ENCODE peak calls at places on chromosomes 6 and 20, in nine cellular contexts. A, Q, O, I, U, D, R, H and K are unnamed samples.

GRCh38 chr6:160891690-160892089 is 99.9 kb upstream of the MAP3K4 start:
- DNase-seq in U (no peak), Q (no peak), H (no peak), I (no peak), A (no peak), R (no peak), O (no peak), D (no peak), K (no peak)

GRCh38 chr6:8991844-8992243 is 556.5 kb upstream of the SLC35B3 start:
- DNase-seq in O (no peak), U (no peak), Q (no peak), A (no peak), I (no peak), D (no peak), H (no peak), R (no peak), K (no peak)

GRCh38 chr6:3509326-3509725 is 52.5 kb upstream of the SLC22A23 start:
- DNase-seq in D (no peak), O (no peak), U (no peak), A (no peak), Q (no peak), H (no peak), I (no peak), R (peak; percentile 44), K (no peak)

GRCh38 chr6:145532361-145532760 is 203.0 kb downstream of the EPM2A start:
- DNase-seq in D (no peak), U (no peak), Q (peak; percentile 56), A (no peak), H (no peak), O (no peak), I (no peak), R (peak; percentile 50), K (no peak)

GRCh38 chr20:50943091-50943490 is 11.9 kb upstream of the ADNP start:
- DNase-seq in I (no peak), O (no peak), Q (no peak), A (no peak), U (no peak), H (no peak), R (no peak), D (no peak), K (no peak)

GRCh38 chr6:45187841-45188240 is 140.3 kb upstream of the RUNX2 start:
- DNase-seq in I (no peak), Q (no peak), R (peak; percentile 84), U (peak; percentile 18), A (peak; percentile 73), D (no peak), H (no peak), O (no peak), K (no peak)

GRCh38 chr6:125748534-125749111 is 809 bp upstream of the HEY2 start:
- DNase-seq in Q (no peak), H (peak; percentile 32), O (no peak), U (peak; percentile 56), A (no peak), I (peak; percentile 29), D (no peak), R (peak; percentile 11), K (no peak)

GRCh38 chr6:130624046-130624445 is 203.2 kb upstream of the SMLR1 start:
- DNase-seq in D (no peak), I (no peak), R (no peak), U (peak; percentile 24), A (peak; percentile 80), Q (no peak), H (no peak), O (no peak), K (no peak)

GRCh38 chr20:39784693-39785092 is 822.5 kb downstream of the DHX35 start:
- DNase-seq in R (no peak), Q (no peak), U (no peak), A (no peak), I (no peak), O (no peak), H (no peak), D (no peak), K (no peak)

GRCh38 chr6:7243188-7243942 is 69.6 kb downstream of the SSR1 start:
- DNase-seq in R (peak; percentile 82), D (peak; percentile 60), A (peak; percentile 33), Q (peak; percentile 57), I (peak; percentile 83), H (peak; percentile 74), U (peak; percentile 80), O (no peak), K (peak; percentile 47)

GRCh38 chr6:91383207-91383606 is 796.3 kb upstream of the MAP3K7 start:
- DNase-seq in U (no peak), I (no peak), D (no peak), O (no peak), R (no peak), H (no peak), A (no peak), Q (no peak), K (no peak)

GRCh38 chr20:19688031-19688806 is 69.8 kb upstream of the RIN2 start:
- DNase-seq in U (peak; percentile 87), A (peak; percentile 82), D (no peak), R (peak; percentile 92), H (no peak), O (peak; percentile 61), I (peak; percentile 53), Q (peak; percentile 79), K (peak; percentile 34)

GRCh38 chr20:6533828-6534388 is 233.6 kb upstream of the BMP2 start:
- DNase-seq in U (peak; percentile 81), O (no peak), Q (no peak), R (peak; percentile 35), D (no peak), I (peak; percentile 54), H (no peak), A (peak; percentile 99), K (no peak)

GRCh38 chr20:33005132-33005566 is 916 bp upstream of the SUN5 start:
- DNase-seq in U (no peak), I (peak; percentile 45), H (no peak), R (peak; percentile 59), O (no peak), A (no peak), Q (peak; percentile 50), D (peak; percentile 54), K (peak; percentile 6)

GRCh38 chr6:158589371-158589770 is 29.5 kb downstream of the TMEM181 start:
- DNase-seq in D (no peak), U (no peak), O (no peak), H (no peak), I (no peak), Q (no peak), A (no peak), R (no peak), K (no peak)

GRCh38 chr6:52180787-52181558 is 5.2 kb upstream of the IL17A start:
- DNase-seq in A (no peak), D (no peak), O (no peak), Q (no peak), R (no peak), U (no peak), I (no peak), H (no peak), K (no peak)
- H3K9ac ChIP-seq in A (no peak overlapping the region), D (no peak overlapping the region), O (no peak overlapping the region), Q (no peak overlapping the region), R (no peak overlapping the region), U (no peak overlapping the region), I (no peak overlapping the region), H (no peak overlapping the region), K (no peak overlapping the region)

DNA sequence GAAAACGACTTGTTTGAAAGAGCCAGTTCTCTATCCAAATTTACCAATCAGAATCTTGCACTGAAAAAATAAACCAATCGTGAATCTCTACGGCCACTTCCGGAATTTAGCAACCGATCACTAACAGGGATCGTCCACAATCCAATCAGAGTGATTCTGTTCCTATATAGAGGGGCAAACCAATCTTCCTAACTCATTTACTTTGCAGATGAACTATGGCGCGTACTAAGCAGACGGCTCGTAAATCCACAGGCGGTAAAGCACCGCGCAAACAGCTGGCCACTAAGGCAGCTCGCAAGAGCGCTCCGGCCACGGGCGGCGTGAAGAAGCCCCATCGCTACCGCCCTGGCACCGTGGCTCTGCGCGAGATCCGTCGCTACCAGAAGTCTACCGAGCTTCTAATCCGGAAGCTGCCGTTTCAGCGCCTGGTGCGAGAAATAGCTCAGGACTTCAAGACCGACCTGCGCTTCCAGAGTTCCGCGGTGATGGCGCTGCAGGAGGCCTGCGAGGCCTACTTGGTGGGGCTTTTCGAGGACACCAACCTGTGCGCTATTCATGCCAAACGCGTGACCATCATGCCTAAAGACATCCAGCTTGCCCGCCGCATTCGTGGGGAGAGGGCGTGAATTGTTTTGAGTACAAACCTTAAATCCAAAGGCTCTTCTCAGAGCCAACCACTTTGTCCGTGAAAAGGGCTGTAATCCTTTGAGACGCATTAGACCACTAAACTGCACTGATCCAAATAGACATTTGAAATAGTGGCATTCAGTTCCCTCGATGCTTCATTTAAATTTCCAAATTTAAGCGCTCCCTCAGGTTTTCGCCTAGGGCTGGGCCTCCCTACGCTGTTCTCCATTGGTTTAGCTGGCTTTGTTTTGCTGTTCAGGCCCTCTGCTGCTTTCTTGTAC is 138.0 kb downstream of the HFE start:
- DNase-seq in H (peak; percentile 85), A (peak; percentile 95), O (no peak), Q (peak; percentile 78), D (no peak), I (peak; percentile 90), R (peak; percentile 16), U (peak; percentile 97), K (no peak)
- H2AFZ ChIP-seq in H (no peak overlapping the region), A (peak overlapping the region; percentile 65), O (peak overlapping the region; percentile 69), Q (no peak overlapping the region), D (no peak overlapping the region), I (no peak overlapping the region), R (no peak overlapping the region), U (no peak overlapping the region), K (no peak overlapping the region)

DNA sequence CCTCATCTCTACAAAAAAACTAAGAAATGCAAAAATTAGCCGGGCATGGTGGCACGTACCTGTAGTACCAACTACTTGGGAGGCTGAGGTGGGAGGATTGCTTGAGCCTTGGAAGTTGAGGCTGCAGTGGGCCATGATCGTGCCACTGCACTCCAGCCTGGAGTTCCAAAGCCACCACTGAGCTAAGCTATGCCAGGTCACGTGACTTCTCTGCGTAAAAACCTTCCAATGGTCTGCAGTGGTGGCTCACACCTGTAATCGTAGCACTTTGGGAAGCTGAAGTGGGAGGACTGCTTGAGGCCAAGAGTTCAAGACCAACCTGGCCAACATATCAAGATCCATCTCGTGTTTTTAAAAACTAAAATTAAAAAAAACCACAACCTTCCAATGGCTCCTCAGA is 1.7 kb downstream of the SF3B5 start:
- DNase-seq in A (no peak), D (no peak), O (no peak), I (no peak), Q (no peak), H (no peak), U (no peak), R (no peak), K (no peak)
- H3K9ac ChIP-seq in A (no peak overlapping the region), D (no peak overlapping the region), O (no peak overlapping the region), I (no peak overlapping the region), Q (no peak overlapping the region), H (no peak overlapping the region), U (no peak overlapping the region), R (no peak overlapping the region), K (no peak overlapping the region)

GRCh38 chr6:83221302-83221701 is 28.1 kb downstream of the RWDD2A start:
- DNase-seq in H (no peak), D (no peak), R (no peak), Q (no peak), A (peak; percentile 59), I (no peak), O (no peak), U (peak; percentile 5), K (no peak)

GRCh38 chr6:83216806-83217205 is 23.6 kb downstream of the RWDD2A start:
- DNase-seq in I (no peak), O (no peak), A (peak; percentile 17), D (no peak), U (no peak), H (no peak), Q (no peak), R (no peak), K (no peak)

GRCh38 chr6:83220121-83220520 is 27.0 kb downstream of the RWDD2A start:
- DNase-seq in H (no peak), R (no peak), Q (no peak), A (no peak), D (no peak), I (no peak), U (no peak), O (no peak), K (no peak)

GRCh38 chr6:83215131-83216047 is 22.2 kb downstream of the RWDD2A start:
- DNase-seq in U (peak; percentile 83), H (peak; percentile 48), A (peak; percentile 80), Q (peak; percentile 51), I (peak; percentile 74), D (peak; percentile 62), R (peak; percentile 53), O (no peak), K (peak; percentile 38)
- H2AFZ ChIP-seq in U (no peak overlapping the region), H (peak overlapping the region; percentile 80), A (no peak overlapping the region), Q (no peak overlapping the region), I (peak overlapping the region; percentile 1), D (peak overlapping the region; percentile 53), R (no peak overlapping the region), O (no peak overlapping the region), K (no peak overlapping the region)